ENCODE peak calls at places on chromosomes 4 and X, in eight cellular contexts. K is HEK293T; M is choroid plexus epithelial cell; W is kidney epithelial cell; Y is stimulated activated CD8-positive, alpha-beta memory T cell treated with anti-CD3 and anti-CD28 coated beads, Interleukin-7, amount 100 ng/mL, for 24 hours; P is cardiac muscle cell; S is adipocyte; V is GM13977. F is an unnamed sample.

GRCh38 chr4:31807036-31807435 is 1086.9 kb downstream of the PCDH7 start:
- DNase-seq in K (no peak), Y (no peak), M (peak; percentile 66), W (no peak), V (no peak), P (no peak), S (peak; percentile 57), F (no peak)

GRCh38 chrX:2785538-2785937 is 33.7 kb downstream of the XG start:
- DNase-seq in P (no peak), S (no peak), W (no peak), K (no peak), V (no peak), M (no peak), Y (no peak), F (no peak)

GRCh38 chr4:78584863-78585576 is 33.5 kb downstream of the ANXA3 start:
- DNase-seq in P (no peak), S (no peak), K (no peak), M (peak; percentile 37), W (no peak), Y (no peak), V (no peak), F (no peak)

GRCh38 chr4:25345880-25346279 is 31.2 kb upstream of the ANAPC4 start:
- DNase-seq in W (no peak), P (no peak), V (no peak), M (peak; percentile 41), K (no peak), Y (no peak), S (no peak), F (no peak)

GRCh38 chr4:78242071-78242470 is 184.9 kb downstream of the FRAS1 start:
- DNase-seq in S (peak; percentile 38), W (no peak), V (no peak), K (no peak), P (no peak), Y (no peak), M (peak; percentile 37), F (no peak)

GRCh38 chr4:141885112-141885511 is 248.7 kb downstream of the IL15 start:
- DNase-seq in S (no peak), M (no peak), P (no peak), V (no peak), W (no peak), Y (no peak), K (no peak), F (no peak)

GRCh38 chr4:165343353-165344191 is 16.1 kb downstream of the MSMO1 start:
- DNase-seq in W (no peak), M (no peak), V (no peak), Y (no peak), K (no peak), P (no peak), S (no peak), F (peak; percentile 8)

GRCh38 chr4:141347738-141348524 is 127.2 kb downstream of the ZNF330 start:
- DNase-seq in W (no peak), M (peak; percentile 38), S (peak; percentile 45), K (no peak), V (no peak), Y (no peak), P (no peak), F (no peak)

GRCh38 chr4:174579421-174579820 is 57.1 kb upstream of the HPGD start:
- DNase-seq in M (peak; percentile 78), P (no peak), K (no peak), V (no peak), S (no peak), W (no peak), Y (no peak), F (peak; percentile 19)

GRCh38 chr4:168488800-168489404 is 8.0 kb upstream of the PALLD start:
- DNase-seq in Y (no peak), W (no peak), P (peak; percentile 89), S (no peak), V (no peak), M (no peak), K (no peak), F (no peak)

GRCh38 chr4:76753814-76754213 is 144.1 kb downstream of the SOWAHB start:
- DNase-seq in K (no peak), W (peak; percentile 81), M (peak; percentile 87), P (no peak), V (no peak), Y (no peak), S (peak; percentile 77), F (no peak)

GRCh38 chrX:103538728-103539127 is 19.4 kb upstream of the RAB40A start:
- DNase-seq in K (no peak), Y (no peak), M (peak; percentile 71), V (no peak), S (peak; percentile 39), P (no peak), W (no peak), F (no peak)

GRCh38 chr4:70544279-70544870 is 26.0 kb downstream of the AMTN start:
- DNase-seq in P (peak; percentile 46), S (peak; percentile 61), M (peak; percentile 56), K (peak; percentile 21), V (no peak), W (no peak), Y (no peak), F (peak; percentile 18)

GRCh38 chrX:119880552-119881437 is 9.2 kb downstream of the NDUFA1 start:
- DNase-seq in V (peak; percentile 73), K (peak; percentile 80), P (peak; percentile 17), Y (no peak), M (peak; percentile 78), W (no peak), S (peak; percentile 66), F (peak; percentile 59)

GRCh38 chrX:123736333-123736921 is 3.6 kb upstream of the THOC2 start:
- DNase-seq in Y (no peak), V (no peak), K (no peak), S (peak; percentile 38), W (no peak), M (peak; percentile 48), P (no peak), F (no peak)

GRCh38 chr4:119946359-119946758 is 120.3 kb downstream of the MAD2L1 start:
- DNase-seq in W (no peak), Y (no peak), K (no peak), P (no peak), S (no peak), M (peak; percentile 14), V (no peak), F (no peak)

GRCh38 chr4:153207561-153207960 is 3.3 kb downstream of the TRIM2 start:
- DNase-seq in M (peak; percentile 41), S (peak; percentile 20), V (no peak), P (peak; percentile 62), K (peak; percentile 34), Y (no peak), W (no peak), F (no peak)

GRCh38 chr4:127335732-127336131 is 297.0 kb upstream of the INTU start:
- DNase-seq in W (no peak), V (no peak), S (no peak), K (no peak), M (no peak), P (no peak), Y (no peak), F (no peak)

GRCh38 chr4:103915224-103915869 is 195.6 kb upstream of the TACR3 start:
- DNase-seq in S (peak; percentile 61), W (no peak), K (peak; percentile 16), Y (no peak), M (peak; percentile 42), P (peak; percentile 32), V (peak; percentile 18), F (peak; percentile 2)

GRCh38 chr4:178823673-178824072 is 1381.4 kb upstream of the AGA start:
- DNase-seq in Y (no peak), W (peak; percentile 21), K (no peak), M (no peak), V (no peak), P (no peak), S (no peak), F (no peak)

GRCh38 chr4:138537739-138538138 is 295.6 kb upstream of the SLC7A11 start:
- DNase-seq in Y (no peak), W (no peak), V (no peak), S (no peak), K (no peak), P (no peak), M (no peak), F (no peak)

GRCh38 chrX:142977128-142977914 is 48.4 kb upstream of the SPANXN4 start:
- DNase-seq in P (no peak), V (peak; percentile 52), W (no peak), Y (no peak), S (no peak), K (no peak), M (no peak), F (no peak)

GRCh38 chr4:123559955-123560669 is 163.5 kb downstream of the SPRY1 start:
- DNase-seq in Y (no peak), P (peak; percentile 29), V (no peak), S (peak; percentile 71), K (no peak), W (no peak), M (peak; percentile 39), F (no peak)

GRCh38 chr4:4524364-4524763 is 17.5 kb downstream of the STX18 start:
- DNase-seq in Y (no peak), K (no peak), W (no peak), V (peak; percentile 62), M (peak; percentile 63), S (no peak), P (peak; percentile 21), F (peak; percentile 63)

GRCh38 chr4:84582988-84583870 is at the start of gene CDS1:
- DNase-seq in P (peak; percentile 71), Y (no peak), V (peak; percentile 26), M (no peak), W (no peak), S (peak; percentile 39), K (peak; percentile 32), F (no peak)

F was measured in erythroblast.